ENCODE peak calls at places on chromosomes 7 and 10, in eight cellular contexts. One of them, this sample, is unnamed.

GRCh38 chr7:106893591-106893990 is 28.5 kb downstream of the PIK3CG start:
- DNase-seq in mucosa of descending colon: no peak
- DNase-seq in OCI-LY7: no peak
- DNase-seq in psoas muscle: no peak
- DNase-seq in lung: no peak
- DNase-seq in kidney epithelial cell: no peak
- DNase-seq in fibroblast of pulmonary artery: no peak
- DNase-seq in GM06990: no peak
- DNase-seq in this sample: no peak

GRCh38 chr10:114638874-114639625 is 19.0 kb downstream of the ABLIM1 start:
- DNase-seq in kidney epithelial cell: peak; percentile 75
- DNase-seq in OCI-LY7: no peak
- DNase-seq in mucosa of descending colon: no peak
- DNase-seq in psoas muscle: no peak
- DNase-seq in GM06990: peak; percentile 14
- DNase-seq in lung: no peak
- DNase-seq in fibroblast of pulmonary artery: peak; percentile 65
- DNase-seq in this sample: peak; percentile 97

GRCh38 chr10:17003151-17003550 is 126.5 kb downstream of the CUBN start:
- DNase-seq in kidney epithelial cell: no peak
- DNase-seq in lung: no peak
- DNase-seq in mucosa of descending colon: peak; percentile 30
- DNase-seq in OCI-LY7: no peak
- DNase-seq in GM06990: no peak
- DNase-seq in fibroblast of pulmonary artery: peak; percentile 85
- DNase-seq in psoas muscle: no peak
- DNase-seq in this sample: peak; percentile 86

GRCh38 chr10:70491614-70492013 is 13.0 kb downstream of the PALD1 start:
- DNase-seq in psoas muscle: no peak
- DNase-seq in GM06990: no peak
- DNase-seq in lung: no peak
- DNase-seq in fibroblast of pulmonary artery: no peak
- DNase-seq in kidney epithelial cell: no peak
- DNase-seq in OCI-LY7: no peak
- DNase-seq in mucosa of descending colon: no peak
- DNase-seq in this sample: no peak

GRCh38 chr10:62230344-62231138 is 38.1 kb downstream of the RTKN2 start:
- DNase-seq in GM06990: no peak
- DNase-seq in kidney epithelial cell: no peak
- DNase-seq in fibroblast of pulmonary artery: no peak
- DNase-seq in psoas muscle: no peak
- DNase-seq in OCI-LY7: no peak
- DNase-seq in mucosa of descending colon: no peak
- DNase-seq in lung: no peak
- DNase-seq in this sample: peak; percentile 49

GRCh38 chr10:11017575-11018425 is at the start of gene CELF2:
- DNase-seq in fibroblast of pulmonary artery: no peak
- DNase-seq in OCI-LY7: no peak
- DNase-seq in psoas muscle: peak; percentile 91
- DNase-seq in GM06990: peak; percentile 55
- DNase-seq in lung: peak; percentile 80
- DNase-seq in mucosa of descending colon: peak; percentile 79
- DNase-seq in kidney epithelial cell: no peak
- DNase-seq in this sample: no peak

GRCh38 chr7:95011156-95011928 is 103.9 kb downstream of the PPP1R9A start:
- DNase-seq in kidney epithelial cell: peak; percentile 54
- DNase-seq in OCI-LY7: no peak
- DNase-seq in fibroblast of pulmonary artery: peak; percentile 36
- DNase-seq in psoas muscle: no peak
- DNase-seq in mucosa of descending colon: no peak
- DNase-seq in GM06990: no peak
- DNase-seq in lung: no peak
- DNase-seq in this sample: peak; percentile 64

GRCh38 chr10:77837248-77837924 is 89.2 kb downstream of the DLG5 start:
- DNase-seq in fibroblast of pulmonary artery: peak; percentile 7
- DNase-seq in lung: no peak
- DNase-seq in GM06990: peak; percentile 70
- DNase-seq in mucosa of descending colon: peak; percentile 34
- DNase-seq in psoas muscle: no peak
- DNase-seq in OCI-LY7: peak; percentile 71
- DNase-seq in kidney epithelial cell: no peak
- DNase-seq in this sample: peak; percentile 48

GRCh38 chr7:112068967-112069366 is 137.2 kb downstream of the DOCK4 start:
- DNase-seq in kidney epithelial cell: no peak
- DNase-seq in OCI-LY7: no peak
- DNase-seq in mucosa of descending colon: no peak
- DNase-seq in GM06990: no peak
- DNase-seq in psoas muscle: no peak
- DNase-seq in lung: no peak
- DNase-seq in fibroblast of pulmonary artery: no peak
- DNase-seq in this sample: no peak

GRCh38 chr10:122494833-122495232 is 33.5 kb downstream of the HTRA1 start:
- DNase-seq in GM06990: no peak
- DNase-seq in mucosa of descending colon: no peak
- DNase-seq in lung: no peak
- DNase-seq in psoas muscle: peak; percentile 88
- DNase-seq in fibroblast of pulmonary artery: peak; percentile 67
- DNase-seq in kidney epithelial cell: no peak
- DNase-seq in OCI-LY7: no peak
- DNase-seq in this sample: no peak

GRCh38 chr10:122493761-122494160 is 32.4 kb downstream of the HTRA1 start:
- DNase-seq in lung: no peak
- DNase-seq in mucosa of descending colon: no peak
- DNase-seq in psoas muscle: no peak
- DNase-seq in OCI-LY7: no peak
- DNase-seq in GM06990: no peak
- DNase-seq in kidney epithelial cell: no peak
- DNase-seq in fibroblast of pulmonary artery: no peak
- DNase-seq in this sample: no peak

GRCh38 chr10:122497241-122497640 is 35.9 kb downstream of the HTRA1 start:
- DNase-seq in psoas muscle: no peak
- DNase-seq in lung: no peak
- DNase-seq in kidney epithelial cell: no peak
- DNase-seq in fibroblast of pulmonary artery: no peak
- DNase-seq in OCI-LY7: no peak
- DNase-seq in GM06990: no peak
- DNase-seq in mucosa of descending colon: no peak
- DNase-seq in this sample: no peak

GRCh38 chr10:122494173-122494820 is 32.9 kb downstream of the HTRA1 start:
- DNase-seq in mucosa of descending colon: no peak
- DNase-seq in kidney epithelial cell: no peak
- DNase-seq in fibroblast of pulmonary artery: no peak
- DNase-seq in OCI-LY7: no peak
- DNase-seq in GM06990: no peak
- DNase-seq in psoas muscle: no peak
- DNase-seq in lung: no peak
- DNase-seq in this sample: no peak

DNA sequence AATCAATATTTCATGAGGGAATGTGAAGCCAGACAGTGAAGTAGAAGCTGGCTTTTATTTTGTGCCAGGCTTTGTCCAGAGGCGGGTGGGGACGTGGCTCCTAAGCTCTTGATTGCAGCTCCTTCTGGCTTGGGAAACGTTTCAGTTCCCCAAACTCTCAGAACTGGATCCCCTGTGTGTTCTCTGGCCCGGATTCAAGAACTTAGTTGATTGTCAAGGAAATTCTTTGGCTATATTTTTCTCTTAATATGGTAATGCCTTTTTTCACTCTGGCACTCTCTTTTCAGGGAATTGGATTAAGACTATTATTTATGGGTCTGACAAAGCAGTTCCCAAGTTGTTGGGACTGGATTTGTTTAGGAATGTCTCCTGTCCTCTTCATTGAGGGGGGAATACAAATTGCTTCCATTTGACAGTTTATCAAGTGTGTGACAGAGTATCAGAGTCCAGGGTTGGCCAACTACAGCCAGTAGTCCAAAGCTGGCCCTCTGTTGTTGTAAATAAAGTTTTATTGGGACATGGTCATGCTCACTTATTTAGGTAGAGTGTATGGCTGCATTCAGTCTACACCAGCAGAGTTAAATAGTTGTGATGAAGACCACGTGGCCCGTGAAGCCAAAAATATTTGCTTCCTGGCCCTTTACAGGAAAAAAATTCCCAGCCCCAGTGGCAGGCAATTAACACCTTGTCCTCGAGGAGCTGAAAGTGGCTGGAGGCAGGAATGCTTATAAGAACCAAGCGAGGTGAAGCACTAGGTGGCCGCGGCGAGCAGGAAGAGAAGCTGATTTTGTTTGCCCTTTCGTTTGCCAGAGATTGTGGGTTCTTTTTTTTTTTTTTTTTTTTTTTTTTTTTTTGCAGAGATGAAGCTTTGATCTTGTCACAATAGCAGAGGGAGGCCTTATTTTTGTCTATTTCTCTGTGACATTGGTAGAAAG is 34.3 kb downstream of the HTRA1 start:
- DNase-seq in GM06990: no peak
- DNase-seq in kidney epithelial cell: no peak
- DNase-seq in psoas muscle: no peak
- DNase-seq in fibroblast of pulmonary artery: peak; percentile 73
- DNase-seq in OCI-LY7: no peak
- DNase-seq in mucosa of descending colon: no peak
- DNase-seq in lung: peak; percentile 49
- DNase-seq in this sample: no peak
- TF ChIP-seq CTCF in GM06990: no peak
- TF ChIP-seq CTCF in kidney epithelial cell: no peak
- TF ChIP-seq CTCF in psoas muscle: no peak
- TF ChIP-seq CTCF in fibroblast of pulmonary artery: no peak
- TF ChIP-seq CTCF in OCI-LY7: no peak
- TF ChIP-seq CTCF in mucosa of descending colon: no peak
- TF ChIP-seq CTCF in lung: no peak
- TF ChIP-seq CTCF in this sample: no peak

DNA sequence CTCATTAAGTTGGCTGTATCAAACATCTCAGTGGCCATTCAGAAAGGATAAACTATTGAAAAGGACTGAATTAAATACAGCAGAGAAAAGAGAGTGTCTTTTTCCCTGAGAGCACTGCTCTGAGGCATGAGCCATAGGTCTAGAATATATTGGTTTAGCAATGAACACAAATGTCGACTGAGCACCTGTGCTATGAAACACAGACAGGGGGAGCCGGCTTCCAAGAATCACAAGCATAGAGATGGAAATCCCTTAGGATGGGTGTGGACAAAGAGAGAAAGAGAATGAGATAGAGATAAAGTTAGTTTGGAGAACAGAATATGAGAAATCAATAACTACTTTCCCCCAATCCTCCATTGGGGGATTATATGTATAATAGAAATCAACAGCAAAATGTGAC is 54.8 kb downstream of the DGKI start:
- DNase-seq in kidney epithelial cell: no peak
- DNase-seq in GM06990: no peak
- DNase-seq in OCI-LY7: no peak
- DNase-seq in fibroblast of pulmonary artery: no peak
- DNase-seq in lung: no peak
- DNase-seq in psoas muscle: no peak
- DNase-seq in mucosa of descending colon: no peak
- DNase-seq in this sample: no peak
- TF ChIP-seq CTCF in kidney epithelial cell: no peak
- TF ChIP-seq CTCF in GM06990: no peak
- TF ChIP-seq CTCF in OCI-LY7: no peak
- TF ChIP-seq CTCF in fibroblast of pulmonary artery: no peak
- TF ChIP-seq CTCF in lung: no peak
- TF ChIP-seq CTCF in psoas muscle: no peak
- TF ChIP-seq CTCF in mucosa of descending colon: no peak
- TF ChIP-seq CTCF in this sample: no peak

DNA sequence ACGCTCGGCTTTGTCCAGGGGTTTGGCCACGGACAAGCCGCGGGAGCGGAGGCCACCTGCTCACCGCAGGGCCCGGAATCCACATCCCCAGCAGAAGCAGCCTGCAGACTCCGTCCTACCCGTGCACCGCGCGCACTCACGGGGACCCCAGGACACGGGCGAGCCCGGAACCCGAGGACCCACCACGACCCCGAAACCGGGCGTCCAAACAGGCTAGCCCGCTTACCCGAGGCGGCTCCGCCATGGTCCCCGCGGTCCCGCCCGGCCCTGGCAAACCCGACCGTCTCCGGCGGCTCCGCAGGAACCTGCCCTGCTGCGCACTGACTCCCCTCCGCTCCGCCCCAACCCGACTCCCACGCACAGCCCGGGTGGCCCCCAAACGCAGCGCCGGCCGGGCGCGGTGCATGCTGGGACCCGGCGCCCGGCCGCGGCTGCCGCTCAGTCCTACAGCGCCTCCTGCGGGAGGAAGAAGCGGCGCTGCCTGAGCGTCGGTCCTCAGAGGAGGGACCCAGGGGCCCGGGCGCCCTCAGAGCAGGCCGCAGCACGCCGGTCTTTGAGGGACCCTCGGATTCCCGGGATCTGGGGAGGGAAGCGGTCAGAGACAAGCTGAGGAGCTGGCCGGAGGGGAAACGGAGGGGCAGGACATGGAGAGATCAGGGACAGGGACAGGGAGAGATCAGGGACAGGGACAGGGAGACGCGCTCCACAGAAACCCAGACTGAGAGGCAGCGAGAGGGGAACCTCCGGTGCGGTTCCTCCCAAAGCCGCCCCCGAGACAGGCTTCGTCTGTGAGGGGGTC is at the start of gene ZNF786:
- DNase-seq in GM06990: peak; percentile 95
- DNase-seq in psoas muscle: peak; percentile 93
- DNase-seq in fibroblast of pulmonary artery: peak; percentile 90
- DNase-seq in OCI-LY7: peak; percentile 94
- DNase-seq in kidney epithelial cell: peak; percentile 48
- DNase-seq in lung: peak; percentile 88
- DNase-seq in mucosa of descending colon: peak; percentile 84
- DNase-seq in this sample: peak; percentile 80
- TF ChIP-seq CTCF in GM06990: peak; percentile 56
- TF ChIP-seq CTCF in psoas muscle: peak; percentile 94
- TF ChIP-seq CTCF in fibroblast of pulmonary artery: peak; percentile 47
- TF ChIP-seq CTCF in OCI-LY7: peak; percentile 83
- TF ChIP-seq CTCF in kidney epithelial cell: peak; percentile 59
- TF ChIP-seq CTCF in lung: peak; percentile 79
- TF ChIP-seq CTCF in mucosa of descending colon: peak; percentile 95
- TF ChIP-seq CTCF in this sample: peak; percentile 94

GRCh38 chr7:17770710-17771375 is 169.5 kb downstream of the SNX13 start:
- DNase-seq in GM06990: peak; percentile 19
- DNase-seq in fibroblast of pulmonary artery: no peak
- DNase-seq in mucosa of descending colon: no peak
- DNase-seq in psoas muscle: no peak
- DNase-seq in kidney epithelial cell: no peak
- DNase-seq in lung: no peak
- DNase-seq in OCI-LY7: no peak
- DNase-seq in this sample: no peak

GRCh38 chr7:17772581-17773288 is 167.6 kb downstream of the SNX13 start:
- DNase-seq in OCI-LY7: no peak
- DNase-seq in fibroblast of pulmonary artery: no peak
- DNase-seq in kidney epithelial cell: no peak
- DNase-seq in GM06990: peak; percentile 6
- DNase-seq in psoas muscle: no peak
- DNase-seq in lung: no peak
- DNase-seq in mucosa of descending colon: no peak
- DNase-seq in this sample: no peak

GRCh38 chr7:17773289-17773626 is 167.0 kb downstream of the SNX13 start:
- DNase-seq in kidney epithelial cell: peak; percentile 66
- DNase-seq in psoas muscle: no peak
- DNase-seq in GM06990: no peak
- DNase-seq in mucosa of descending colon: peak; percentile 11
- DNase-seq in lung: no peak
- DNase-seq in fibroblast of pulmonary artery: peak; percentile 93
- DNase-seq in OCI-LY7: no peak
- DNase-seq in this sample: peak; percentile 87

GRCh38 chr7:17771901-17772408 is 168.3 kb downstream of the SNX13 start:
- DNase-seq in psoas muscle: no peak
- DNase-seq in kidney epithelial cell: no peak
- DNase-seq in fibroblast of pulmonary artery: no peak
- DNase-seq in OCI-LY7: no peak
- DNase-seq in mucosa of descending colon: no peak
- DNase-seq in GM06990: no peak
- DNase-seq in lung: no peak
- DNase-seq in this sample: no peak

GRCh38 chr7:17769918-17770317 is 170.4 kb downstream of the SNX13 start:
- DNase-seq in mucosa of descending colon: peak; percentile 84
- DNase-seq in OCI-LY7: peak; percentile 66
- DNase-seq in GM06990: no peak
- DNase-seq in fibroblast of pulmonary artery: peak; percentile 84
- DNase-seq in psoas muscle: peak; percentile 52
- DNase-seq in kidney epithelial cell: peak; percentile 16
- DNase-seq in lung: peak; percentile 53
- DNase-seq in this sample: peak; percentile 68
- TF ChIP-seq CTCF in mucosa of descending colon: peak; percentile 34
- TF ChIP-seq CTCF in OCI-LY7: peak; percentile 91
- TF ChIP-seq CTCF in GM06990: peak; percentile 78
- TF ChIP-seq CTCF in fibroblast of pulmonary artery: peak; percentile 91
- TF ChIP-seq CTCF in psoas muscle: peak; percentile 57
- TF ChIP-seq CTCF in kidney epithelial cell: peak; percentile 76
- TF ChIP-seq CTCF in lung: peak; percentile 38
- TF ChIP-seq CTCF in this sample: peak; percentile 90

This sample was measured in HFFc6.